ENCODE peak calls at places on chromosomes 7 and 10, in nine cellular contexts. Q is PC-3, A is body of pancreas, R is cardiac muscle cell, L is spleen, G is MM.1S, W is SK-N-SH, H is heart left ventricle, Z is upper lobe of right lung. T is an unnamed sample.

GRCh38 chr10:126398383-126398743 is 10.1 kb upstream of the ADAM12 start:
- DNase-seq in Q (no peak), A (no peak), R (no peak), L (no peak), G (no peak), W (no peak), H (no peak), Z (no peak), T (no peak)

GRCh38 chr7:149814494-149814893 is 23.7 kb upstream of the ZNF862 start:
- DNase-seq in Q (no peak), A (no peak), R (no peak), L (no peak), G (no peak), W (no peak), H (no peak), Z (no peak), T (no peak)

GRCh38 chr10:128278362-128278761 is 152.1 kb upstream of the MKI67 start:
- DNase-seq in Q (no peak), A (no peak), R (no peak), L (no peak), G (no peak), W (peak; percentile 43), H (no peak), Z (no peak), T (no peak)

GRCh38 chr10:132563485-132564248 is 26.1 kb downstream of the INPP5A start:
- DNase-seq in Q (no peak), A (no peak), R (no peak), L (peak; percentile 75), G (no peak), W (no peak), H (no peak), Z (no peak), T (no peak)

GRCh38 chr10:4181075-4181474 is 396.1 kb upstream of the KLF6 start:
- DNase-seq in Q (no peak), A (no peak), R (no peak), L (no peak), G (no peak), W (no peak), H (no peak), Z (no peak), T (no peak)

GRCh38 chr7:29430279-29430949 is 133.2 kb upstream of the PRR15 start:
- DNase-seq in Q (no peak), A (no peak), R (no peak), L (no peak), G (no peak), W (no peak), H (no peak), Z (no peak), T (no peak)

GRCh38 chr7:73330772-73331171 is 2.8 kb downstream of the FKBP6 start:
- DNase-seq in Q (no peak), A (no peak), R (no peak), L (no peak), G (no peak), W (no peak), H (no peak), Z (no peak), T (no peak)

GRCh38 chr7:47046949-47047348 is 535.0 kb downstream of the TNS3 start:
- DNase-seq in Q (no peak), A (no peak), R (no peak), L (no peak), G (no peak), W (no peak), H (no peak), Z (no peak), T (no peak)

GRCh38 chr7:41970946-41971345 is 266.1 kb downstream of the GLI3 start:
- DNase-seq in Q (no peak), A (no peak), R (no peak), L (no peak), G (no peak), W (no peak), H (no peak), Z (no peak), T (no peak)

GRCh38 chr10:113121153-113121552 is 171.1 kb downstream of the TCF7L2 start:
- DNase-seq in Q (no peak), A (no peak), R (no peak), L (no peak), G (no peak), W (no peak), H (no peak), Z (no peak), T (no peak)

GRCh38 chr7:144835668-144836544 is at the start of gene TPK1:
- DNase-seq in Q (peak; percentile 87), A (peak; percentile 92), R (peak; percentile 92), L (peak; percentile 99), G (peak; percentile 98), W (peak; percentile 96), H (peak; percentile 96), Z (peak; percentile 97), T (peak; percentile 93)

GRCh38 chr10:120819366-120819765 is 31.8 kb upstream of the WDR11 start:
- DNase-seq in Q (no peak), A (no peak), R (no peak), L (no peak), G (no peak), W (no peak), H (no peak), Z (no peak), T (no peak)

GRCh38 chr7:129089521-129090212 is 34.8 kb upstream of the TNPO3 start:
- DNase-seq in Q (no peak), A (no peak), R (no peak), L (no peak), G (peak; percentile 82), W (no peak), H (no peak), Z (no peak), T (no peak)

GRCh38 chr7:114502454-114503254 is 88.0 kb downstream of the FOXP2 start:
- DNase-seq in Q (no peak), A (peak; percentile 11), R (no peak), L (no peak), G (no peak), W (no peak), H (no peak), Z (no peak), T (no peak)

GRCh38 chr7:41886257-41886905 is 183.5 kb upstream of the INHBA start:
- DNase-seq in Q (peak; percentile 70), A (peak; percentile 56), R (no peak), L (no peak), G (no peak), W (no peak), H (peak; percentile 65), Z (no peak), T (no peak)

GRCh38 chr10:91740353-91740924 is 57.8 kb upstream of the TNKS2 start:
- DNase-seq in Q (no peak), A (no peak), R (no peak), L (no peak), G (no peak), W (no peak), H (peak; percentile 53), Z (no peak), T (no peak)

GRCh38 chr10:91743460-91743859 is 54.8 kb upstream of the TNKS2 start:
- DNase-seq in Q (peak; percentile 18), A (no peak), R (no peak), L (no peak), G (no peak), W (no peak), H (no peak), Z (no peak), T (no peak)

GRCh38 chr10:91742189-91742588 is 56.0 kb upstream of the TNKS2 start:
- DNase-seq in Q (no peak), A (no peak), R (no peak), L (no peak), G (no peak), W (no peak), H (no peak), Z (no peak), T (no peak)

GRCh38 chr10:91745086-91745831 is 53.0 kb upstream of the TNKS2 start:
- DNase-seq in Q (peak; percentile 73), A (peak; percentile 12), R (peak; percentile 52), L (no peak), G (peak; percentile 25), W (no peak), H (no peak), Z (no peak), T (no peak)
- H3K4me3 ChIP-seq in Q (peak overlapping the region; percentile 53), A (no peak overlapping the region), R (no peak overlapping the region), L (no peak overlapping the region), G (no peak overlapping the region), W (no peak overlapping the region), H (no peak overlapping the region), Z (no peak overlapping the region), T (no peak overlapping the region)

DNA sequence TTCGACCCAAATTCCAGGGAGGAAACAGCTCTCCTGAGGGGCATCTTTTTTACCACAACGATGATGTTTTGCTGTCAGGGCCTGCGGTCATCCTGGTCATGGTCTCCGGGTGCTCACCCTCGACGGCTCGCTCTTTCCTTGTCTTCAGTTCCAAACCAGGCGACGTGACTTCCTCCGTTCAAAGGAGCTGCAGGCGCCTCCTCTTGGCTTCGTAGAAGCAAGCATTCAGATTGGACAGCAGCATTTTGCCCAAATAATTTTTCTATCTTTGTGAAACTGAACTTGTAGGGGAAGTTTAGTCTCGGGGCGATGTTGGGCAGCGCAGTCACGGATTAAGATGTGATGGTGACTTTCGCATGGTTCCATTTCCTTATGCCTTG is 208.9 kb downstream of the DNAJB6 start:
- DNase-seq in Q (no peak), A (no peak), R (no peak), L (peak; percentile 22), G (no peak), W (no peak), H (no peak), Z (peak; percentile 28), T (no peak)
- H3K9me3 ChIP-seq in Q (no peaks in the 10 kb centered on the region), A (no peaks in the 10 kb centered on the region), R (no peaks in the 10 kb centered on the region), L (no peaks in the 10 kb centered on the region), G (no peaks in the 10 kb centered on the region), W (no peaks in the 10 kb centered on the region), H (no peaks in the 10 kb centered on the region), Z (no peaks in the 10 kb centered on the region), T (no peaks in the 10 kb centered on the region)

GRCh38 chr10:76230866-76231257 is 799.4 kb downstream of the LRMDA start:
- DNase-seq in Q (no peak), A (no peak), R (peak; percentile 15), L (no peak), G (no peak), W (no peak), H (no peak), Z (no peak), T (no peak)
- H3K27ac ChIP-seq in Q (no peak overlapping the region), A (no peak overlapping the region), R (peak overlapping the region; percentile 15), L (no peak overlapping the region), G (no peak overlapping the region), W (no peak overlapping the region), H (no peak overlapping the region), Z (no peak overlapping the region), T (no peak overlapping the region)

GRCh38 chr10:45509491-45509890 is 135.5 kb downstream of the ALOX5 start:
- DNase-seq in Q (peak; percentile 90), A (no peak), R (no peak), L (no peak), G (no peak), W (no peak), H (no peak), Z (no peak), T (no peak)

GRCh38 chr10:45513586-45513985 is 139.6 kb downstream of the ALOX5 start:
- DNase-seq in Q (no peak), A (no peak), R (no peak), L (no peak), G (no peak), W (peak; percentile 19), H (no peak), Z (no peak), T (no peak)

GRCh38 chr10:45515630-45516029 is 141.6 kb downstream of the ALOX5 start:
- DNase-seq in Q (no peak), A (no peak), R (no peak), L (no peak), G (no peak), W (no peak), H (no peak), Z (no peak), T (no peak)

GRCh38 chr10:45518741-45519140 is 144.7 kb downstream of the ALOX5 start:
- DNase-seq in Q (no peak), A (no peak), R (no peak), L (no peak), G (no peak), W (no peak), H (no peak), Z (no peak), T (no peak)

GRCh38 chr10:45514283-45515270 is 140.6 kb downstream of the ALOX5 start:
- DNase-seq in Q (peak; percentile 7), A (peak; percentile 15), R (no peak), L (no peak), G (no peak), W (peak; percentile 65), H (peak; percentile 55), Z (no peak), T (no peak)
- H3K4me3 ChIP-seq in Q (no peak overlapping the region), A (no peak overlapping the region), R (no peak overlapping the region), L (no peak overlapping the region), G (no peak overlapping the region), W (no peak overlapping the region), H (no peak overlapping the region), Z (no peak overlapping the region), T (no peak overlapping the region)

T was measured in CD4-positive, alpha-beta memory T cell.